ENCODE peak calls at places on chromosomes 2 and 18, in five cellular contexts. J is GM23338, B is breast epithelium, Y is Panc1, H is esophagus muscularis mucosa. T is an unnamed sample. For H3K4me1, the result is how much of the 10 kb centered on the place peaks cover.

GRCh38 chr2:32427672-32428622 is 71.1 kb downstream of the BIRC6 start:
- DNase-seq in J (no peak), B (no peak), Y (no peak), H (no peak), T (no peak)

GRCh38 chr18:25727281-25727680 is 363.1 kb downstream of the SS18 start:
- DNase-seq in J (no peak), B (no peak), Y (no peak), H (no peak), T (no peak)

GRCh38 chr2:63440612-63441011 is 147.7 kb downstream of the WDPCP start:
- DNase-seq in J (no peak), B (no peak), Y (no peak), H (no peak), T (no peak)

GRCh38 chr2:112155331-112156151 is 17.4 kb downstream of the FBLN7 start:
- DNase-seq in J (no peak), B (no peak), Y (no peak), H (no peak), T (no peak)

GRCh38 chr2:73610111-73610510 is 32.1 kb downstream of the NAT8 start:
- DNase-seq in J (no peak), B (no peak), Y (no peak), H (no peak), T (no peak)

GRCh38 chr2:85902496-85902895 is 13.7 kb upstream of the ST3GAL5 start:
- DNase-seq in J (no peak), B (no peak), Y (no peak), H (no peak), T (no peak)

GRCh38 chr2:106782658-106783057 is 103.3 kb downstream of the ST6GAL2 start:
- DNase-seq in J (no peak), B (no peak), Y (no peak), H (peak), T (no peak)

GRCh38 chr18:77132369-77133050 is at the start of gene MBP:
- DNase-seq in J (peak), B (peak), Y (no peak), H (no peak), T (peak)

GRCh38 chr2:10486601-10487079 is 38.5 kb upstream of the ODC1 start:
- DNase-seq in J (no peak), B (no peak), Y (no peak), H (no peak), T (peak)

GRCh38 chr18:27378396-27379094 is 193.4 kb upstream of the CHST9 start:
- DNase-seq in J (no peak), B (no peak), Y (no peak), H (no peak), T (no peak)

GRCh38 chr2:217000406-217000805 is 140.5 kb upstream of the TNP1 start:
- DNase-seq in J (no peak), B (no peak), Y (no peak), H (no peak), T (no peak)

GRCh38 chr18:74604366-74604765 is 6.7 kb downstream of the ZNF407 start:
- DNase-seq in J (no peak), B (no peak), Y (no peak), H (peak), T (no peak)

GRCh38 chr18:63979409-63979908 is 9.6 kb downstream of the SERPINB8 start:
- DNase-seq in J (peak), B (no peak), Y (peak), H (no peak), T (peak)

GRCh38 chr2:240250985-240251847 is 110.8 kb upstream of the OTOS start:
- DNase-seq in J (peak), B (peak), Y (peak), H (peak), T (peak)

GRCh38 chr2:175180701-175181103 is 808 bp downstream of the ATP5MC3 start:
- DNase-seq in J (peak), B (no peak), Y (no peak), H (no peak), T (no peak)

GRCh38 chr18:8754995-8755955 is 49.9 kb downstream of the MTCL1 start:
- DNase-seq in J (no peak), B (no peak), Y (no peak), H (no peak), T (no peak)

GRCh38 chr18:31424383-31424988 is 23.1 kb upstream of the DSG3 start:
- DNase-seq in J (peak), B (no peak), Y (peak), H (no peak), T (no peak)

GRCh38 chr2:162123806-162124758 is 28.0 kb downstream of the GCG start:
- DNase-seq in J (peak), B (no peak), Y (peak), H (no peak), T (no peak)

GRCh38 chr2:1663621-1664020 is 80.7 kb downstream of the PXDN start:
- DNase-seq in J (no peak), B (no peak), Y (no peak), H (no peak), T (no peak)

GRCh38 chr2:106562826-106563594 is 75.8 kb downstream of the CD8B2 start:
- DNase-seq in J (peak), B (no peak), Y (no peak), H (no peak), T (no peak)

GRCh38 chr18:78406743-78407455 is 572.7 kb upstream of the SALL3 start:
- DNase-seq in J (no peak), B (no peak), Y (no peak), H (no peak), T (no peak)

GRCh38 chr18:5825663-5826062 is 69.7 kb downstream of the TMEM200C start:
- DNase-seq in J (no peak), B (no peak), Y (no peak), H (no peak), T (no peak)

GRCh38 chr2:221911890-221912289 is 339.8 kb upstream of the EPHA4 start:
- DNase-seq in J (peak), B (no peak), Y (no peak), H (no peak), T (no peak)

GRCh38 chr2:214014551-214015230 is 396.2 kb upstream of the VWC2L start:
- DNase-seq in J (no peak), B (no peak), Y (no peak), H (no peak), T (no peak)

GRCh38 chr2:173355866-173356508 is 1.3 kb downstream of the CDCA7 start:
- DNase-seq in J (no peak), B (no peak), Y (no peak), H (no peak), T (no peak)

GRCh38 chr2:238380785-238381184 is 45.9 kb upstream of the ASB1 start:
- DNase-seq in J (peak), B (no peak), Y (no peak), H (no peak), T (no peak)

GRCh38 chr2:238097988-238098853 is 1.9 kb upstream of the ESPNL start:
- DNase-seq in J (peak), B (no peak), Y (peak), H (peak), T (no peak)

DNA sequence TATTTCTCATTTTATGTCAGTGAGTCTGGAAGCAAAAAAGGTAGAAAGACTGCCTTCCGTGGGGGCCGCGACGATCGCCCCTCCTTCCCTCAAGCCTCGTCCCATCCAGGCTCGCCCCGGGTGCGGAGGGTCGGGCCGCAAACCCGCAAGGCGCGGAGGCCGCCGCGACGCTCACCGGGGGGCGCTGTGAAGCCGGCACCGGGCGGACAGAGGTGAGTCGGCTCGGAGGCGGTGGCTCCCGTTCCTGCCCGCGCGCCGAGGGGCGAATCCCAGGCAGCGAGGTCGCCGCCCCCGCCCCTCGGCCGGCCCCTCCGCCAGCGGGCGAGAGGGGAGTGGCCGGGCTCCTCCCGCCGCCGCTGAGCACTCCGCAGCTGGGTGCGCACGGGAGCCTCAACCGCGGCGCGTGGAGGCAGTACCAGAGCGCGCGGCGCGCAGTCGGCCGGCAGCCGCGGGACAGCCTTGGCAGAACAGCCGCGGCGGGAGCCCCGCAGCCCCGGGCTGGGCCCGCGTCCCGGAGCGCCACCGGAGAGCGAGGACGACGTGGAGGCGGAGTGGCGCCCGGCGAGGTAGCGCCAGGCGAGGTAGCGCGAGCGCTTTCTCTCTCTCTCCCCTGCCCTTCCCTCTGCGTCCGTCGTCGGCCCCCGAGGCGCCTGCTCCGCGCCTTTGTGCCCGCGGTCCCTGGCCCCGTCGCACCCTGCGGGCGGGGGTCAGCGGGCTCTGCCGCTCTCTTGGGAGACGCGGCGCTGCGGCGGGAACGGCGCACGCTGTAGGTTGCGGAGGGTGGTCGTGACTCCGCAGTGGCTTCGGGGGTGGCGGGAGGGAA is at the start of gene MYO1B:
- DNase-seq in J (peak), B (peak), Y (no peak), H (peak), T (peak)
- TF ChIP-seq POLR2AphosphoS5 in J (peak), B (peak), Y (peak), H (peak), T (no peak)

DNA sequence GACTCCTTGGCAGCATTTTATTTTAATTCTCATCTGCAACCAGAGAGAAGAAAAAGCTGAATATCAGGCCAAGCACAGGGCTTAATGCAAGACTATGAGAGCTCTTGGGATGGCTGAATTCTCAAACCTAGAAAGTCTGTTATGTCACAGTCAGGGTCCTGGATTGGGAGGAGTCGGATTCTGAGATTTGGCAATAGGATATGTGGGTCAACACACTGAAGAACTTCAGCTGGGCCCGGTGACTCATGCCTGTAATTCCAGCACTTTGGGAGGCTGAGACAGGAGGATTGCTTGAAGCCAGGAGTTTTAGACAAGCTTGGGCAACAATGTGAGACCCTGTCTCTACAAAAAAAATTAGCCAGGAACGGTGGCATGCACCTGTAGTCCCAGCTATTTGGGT is 102.4 kb downstream of the COL3A1 start:
- DNase-seq in J (no peak), B (no peak), Y (no peak), H (no peak), T (no peak)
- H3K4me1 ChIP-seq in J (under half), B (under half), Y (under half), H (under half), T (under half)

DNA sequence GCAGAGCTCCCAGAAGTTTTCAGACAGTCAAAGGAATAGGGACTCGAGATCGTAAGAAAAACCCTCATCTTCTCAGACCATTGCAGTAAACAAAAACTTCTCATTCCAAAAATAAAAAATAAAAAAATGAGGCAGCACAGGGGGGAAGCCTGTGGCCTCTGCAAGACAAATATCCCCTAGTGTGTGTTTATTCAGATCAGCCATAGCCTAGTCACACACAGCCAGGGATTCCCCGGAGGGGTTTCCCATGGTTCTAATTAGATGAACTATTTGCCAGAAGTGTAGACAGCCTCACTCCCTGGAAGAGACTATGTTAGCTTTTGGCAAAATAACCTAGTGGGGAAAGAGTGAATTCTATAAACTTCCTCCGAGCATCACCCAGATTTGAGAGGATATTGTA is 122.9 kb upstream of the KLF7 start:
- DNase-seq in J (no peak), B (no peak), Y (no peak), H (no peak), T (no peak)
- H3K27ac ChIP-seq in J (no peak), B (no peak), Y (no peak), H (no peak), T (no peak)

GRCh38 chr18:57027190-57027708 is 119.6 kb upstream of the BOD1L2 start:
- DNase-seq in J (no peak), B (no peak), Y (no peak), H (no peak), T (no peak)
- TF ChIP-seq POLR2AphosphoS5 in J (no peak), B (no peak), Y (no peak), H (no peak), T (no peak)

DNA sequence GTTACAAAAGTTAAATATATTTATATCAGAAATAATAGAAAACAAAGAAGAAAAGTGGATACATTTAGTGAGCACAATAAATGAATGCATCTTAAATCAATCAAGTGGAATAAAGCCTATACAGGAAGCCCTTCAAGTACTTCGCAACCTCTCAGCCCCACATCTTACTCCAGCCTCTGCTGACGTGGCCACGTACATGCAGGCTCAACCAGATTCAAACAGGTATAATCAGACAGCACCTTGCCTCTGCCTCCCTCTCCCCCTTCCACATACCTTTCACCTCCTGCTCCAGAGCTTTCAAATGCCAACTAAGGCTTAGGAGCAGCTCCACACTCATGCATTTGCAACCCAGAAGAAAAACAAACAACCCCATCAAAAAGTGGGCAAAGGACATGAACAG is 32.9 kb downstream of the CACNB4 start:
- DNase-seq in J (no peak), B (no peak), Y (no peak), H (no peak), T (no peak)
- H3K4me1 ChIP-seq in J (under half), B (under half), Y (under half), H (under half), T (under half)